ENCODE peak calls at places on chromosome 1, in five cellular contexts. One of them, this sample, is unnamed.

GRCh38 chr1:13700521-13701273 is 709 bp downstream of the PRDM2 start:
- DNase-seq in NCI-H1105: peak
- DNase-seq in CD4-positive, alpha-beta memory T cell: peak
- DNase-seq in adrenal gland: peak
- DNase-seq in naive thymus-derived CD4-positive, alpha-beta T cell: peak
- DNase-seq in this sample: peak

GRCh38 chr1:153794671-153795324 is 19.6 kb downstream of the SLC27A3 start:
- DNase-seq in adrenal gland: no peak
- DNase-seq in naive thymus-derived CD4-positive, alpha-beta T cell: no peak
- DNase-seq in CD4-positive, alpha-beta memory T cell: no peak
- DNase-seq in NCI-H1105: no peak
- DNase-seq in this sample: no peak

GRCh38 chr1:165639821-165640623 is 9.0 kb downstream of the MGST3 start:
- DNase-seq in naive thymus-derived CD4-positive, alpha-beta T cell: no peak
- DNase-seq in CD4-positive, alpha-beta memory T cell: no peak
- DNase-seq in NCI-H1105: no peak
- DNase-seq in adrenal gland: no peak
- DNase-seq in this sample: no peak

GRCh38 chr1:182877331-182877730 is 38.2 kb downstream of the DHX9 start:
- DNase-seq in naive thymus-derived CD4-positive, alpha-beta T cell: no peak
- DNase-seq in adrenal gland: no peak
- DNase-seq in CD4-positive, alpha-beta memory T cell: no peak
- DNase-seq in NCI-H1105: no peak
- DNase-seq in this sample: no peak

GRCh38 chr1:75722966-75723365 is 1.5 kb upstream of the ACADM start:
- DNase-seq in NCI-H1105: no peak
- DNase-seq in adrenal gland: no peak
- DNase-seq in CD4-positive, alpha-beta memory T cell: no peak
- DNase-seq in naive thymus-derived CD4-positive, alpha-beta T cell: no peak
- DNase-seq in this sample: no peak

GRCh38 chr1:10598088-10598712 is 123.5 kb downstream of the PEX14 start:
- DNase-seq in naive thymus-derived CD4-positive, alpha-beta T cell: no peak
- DNase-seq in NCI-H1105: peak
- DNase-seq in adrenal gland: no peak
- DNase-seq in CD4-positive, alpha-beta memory T cell: no peak
- DNase-seq in this sample: no peak

GRCh38 chr1:212012034-212012740 is 23.2 kb downstream of the INTS7 start:
- DNase-seq in naive thymus-derived CD4-positive, alpha-beta T cell: peak
- DNase-seq in adrenal gland: peak
- DNase-seq in CD4-positive, alpha-beta memory T cell: peak
- DNase-seq in NCI-H1105: peak
- DNase-seq in this sample: peak

GRCh38 chr1:204915856-204916485 is 45.3 kb downstream of the NFASC start:
- DNase-seq in CD4-positive, alpha-beta memory T cell: no peak
- DNase-seq in adrenal gland: no peak
- DNase-seq in naive thymus-derived CD4-positive, alpha-beta T cell: no peak
- DNase-seq in NCI-H1105: no peak
- DNase-seq in this sample: no peak

GRCh38 chr1:233197940-233198339 is 97.6 kb downstream of the PCNX2 start:
- DNase-seq in naive thymus-derived CD4-positive, alpha-beta T cell: no peak
- DNase-seq in CD4-positive, alpha-beta memory T cell: no peak
- DNase-seq in adrenal gland: no peak
- DNase-seq in NCI-H1105: no peak
- DNase-seq in this sample: no peak

GRCh38 chr1:110237406-110238152 is 27.5 kb downstream of the KCNC4 start:
- DNase-seq in CD4-positive, alpha-beta memory T cell: no peak
- DNase-seq in naive thymus-derived CD4-positive, alpha-beta T cell: no peak
- DNase-seq in adrenal gland: no peak
- DNase-seq in NCI-H1105: no peak
- DNase-seq in this sample: no peak

GRCh38 chr1:12016182-12016581 is 3.1 kb upstream of the MIIP start:
- DNase-seq in naive thymus-derived CD4-positive, alpha-beta T cell: no peak
- DNase-seq in adrenal gland: no peak
- DNase-seq in CD4-positive, alpha-beta memory T cell: no peak
- DNase-seq in NCI-H1105: no peak
- DNase-seq in this sample: no peak